ENCODE peak calls at places on chromosome 10, in four cellular contexts. P, F, E and R are unnamed samples.

GRCh38 chr10:94890264-94891022 is 48.0 kb upstream of the CYP2C9 start:
- DNase-seq in P (no peak), F (no peak), E (no peak), R (no peak)

GRCh38 chr10:48400850-48401220 is 94.4 kb downstream of the MAPK8 start:
- DNase-seq in E (no peak), F (no peak), P (no peak), R (no peak)

GRCh38 chr10:111482621-111483216 is 405.9 kb downstream of the ADRA2A start:
- DNase-seq in F (no peak), E (no peak), P (no peak), R (no peak)

GRCh38 chr10:50438049-50438936 is 185.5 kb downstream of the SGMS1 start:
- DNase-seq in F (no peak), E (no peak), P (no peak), R (no peak)

GRCh38 chr10:48607356-48608278 is 2.7 kb upstream of the ARHGAP22 start:
- DNase-seq in F (no peak), P (no peak), E (no peak), R (no peak)

GRCh38 chr10:21078410-21079329 is 181.6 kb upstream of the NEBL start:
- DNase-seq in F (peak; percentile 41), P (peak; percentile 81), E (no peak), R (no peak)

GRCh38 chr10:77182803-77183202 is 454.8 kb downstream of the KCNMA1 start:
- DNase-seq in E (no peak), F (no peak), P (no peak), R (no peak)

GRCh38 chr10:43045246-43045621 is 31.6 kb upstream of the RET start:
- DNase-seq in E (no peak), F (no peak), P (no peak), R (no peak)

GRCh38 chr10:17407040-17407439 is 47.4 kb downstream of the ST8SIA6 start:
- DNase-seq in F (no peak), P (no peak), E (no peak), R (no peak)

GRCh38 chr10:4650109-4650508 is 175.9 kb upstream of the AKR1E2 start:
- DNase-seq in F (no peak), P (no peak), E (no peak), R (no peak)

GRCh38 chr10:44853796-44854195 is 57.3 kb upstream of the TMEM72 start:
- DNase-seq in E (no peak), F (no peak), P (no peak), R (no peak)

GRCh38 chr10:20990604-20991003 is 93.5 kb upstream of the NEBL start:
- DNase-seq in E (no peak), P (no peak), F (no peak), R (no peak)

GRCh38 chr10:113402602-113403001 is 150.3 kb upstream of the HABP2 start:
- DNase-seq in E (no peak), P (no peak), F (no peak), R (no peak)

GRCh38 chr10:5292196-5292735 is 72.5 kb upstream of the UCN3 start:
- DNase-seq in P (peak; percentile 68), E (peak; percentile 63), F (no peak), R (no peak)

GRCh38 chr10:4546500-4546899 is 279.5 kb upstream of the AKR1E2 start:
- DNase-seq in E (no peak), F (no peak), P (no peak), R (no peak)

GRCh38 chr10:93357680-93358079 is 124.5 kb downstream of the MYOF start:
- DNase-seq in E (no peak), P (peak; percentile 59), F (no peak), R (no peak)

GRCh38 chr10:129274928-129275474 is 192.0 kb upstream of the MGMT start:
- DNase-seq in F (no peak), P (no peak), E (no peak), R (no peak)

GRCh38 chr10:49114718-49115014 is 656 bp downstream of the VSTM4 start:
- DNase-seq in E (no peak), P (no peak), F (no peak), R (no peak)

GRCh38 chr10:110426294-110427153 is 71.2 kb upstream of the DUSP5 start:
- DNase-seq in E (no peak), F (no peak), P (peak; percentile 97), R (no peak)

GRCh38 chr10:94125856-94126255 is 132.1 kb downstream of the PLCE1 start:
- DNase-seq in F (no peak), E (no peak), P (peak; percentile 20), R (no peak)

GRCh38 chr10:71128311-71129010 is 83.9 kb upstream of the UNC5B start:
- DNase-seq in F (no peak), E (no peak), P (no peak), R (no peak)

GRCh38 chr10:22681783-22682183 is 32.6 kb downstream of the PIP4K2A start:
- DNase-seq in E (peak; percentile 54), P (peak; percentile 69), F (peak; percentile 51), R (no peak)

GRCh38 chr10:62654966-62655336 is 149.6 kb upstream of the ADO start:
- DNase-seq in E (no peak), F (no peak), P (no peak), R (no peak)

GRCh38 chr10:20746856-20747255 is 150.3 kb downstream of the NEBL start:
- DNase-seq in E (no peak), P (no peak), F (no peak), R (no peak)

GRCh38 chr10:28468707-28469483 is 64.0 kb upstream of the WAC start:
- DNase-seq in P (no peak), E (no peak), F (no peak), R (no peak)

GRCh38 chr10:121627810-121628209 is 29.6 kb upstream of the FGFR2 start:
- DNase-seq in P (no peak), E (no peak), F (no peak), R (no peak)

GRCh38 chr10:3926675-3927525 is 141.9 kb upstream of the KLF6 start:
- DNase-seq in F (no peak), P (no peak), E (no peak), R (no peak)

GRCh38 chr10:43059336-43059720 is 17.5 kb upstream of the RET start:
- DNase-seq in F (no peak), P (no peak), E (no peak), R (no peak)

GRCh38 chr10:93512565-93512964 is 16.2 kb downstream of the CEP55 start:
- DNase-seq in F (no peak), E (no peak), P (no peak), R (no peak)

GRCh38 chr10:17349717-17350116 is 104.7 kb downstream of the ST8SIA6 start:
- DNase-seq in F (no peak), E (no peak), P (no peak), R (no peak)

GRCh38 chr10:48476279-48476982 is 128.4 kb downstream of the ARHGAP22 start:
- DNase-seq in P (no peak), E (no peak), F (no peak), R (no peak)

GRCh38 chr10:80856186-80856585 is 318.5 kb downstream of the SH2D4B start:
- DNase-seq in P (no peak), E (no peak), F (no peak), R (no peak)

GRCh38 chr10:80860719-80861118 is 323.0 kb downstream of the SH2D4B start:
- DNase-seq in P (no peak), F (no peak), E (no peak), R (no peak)

DNA sequence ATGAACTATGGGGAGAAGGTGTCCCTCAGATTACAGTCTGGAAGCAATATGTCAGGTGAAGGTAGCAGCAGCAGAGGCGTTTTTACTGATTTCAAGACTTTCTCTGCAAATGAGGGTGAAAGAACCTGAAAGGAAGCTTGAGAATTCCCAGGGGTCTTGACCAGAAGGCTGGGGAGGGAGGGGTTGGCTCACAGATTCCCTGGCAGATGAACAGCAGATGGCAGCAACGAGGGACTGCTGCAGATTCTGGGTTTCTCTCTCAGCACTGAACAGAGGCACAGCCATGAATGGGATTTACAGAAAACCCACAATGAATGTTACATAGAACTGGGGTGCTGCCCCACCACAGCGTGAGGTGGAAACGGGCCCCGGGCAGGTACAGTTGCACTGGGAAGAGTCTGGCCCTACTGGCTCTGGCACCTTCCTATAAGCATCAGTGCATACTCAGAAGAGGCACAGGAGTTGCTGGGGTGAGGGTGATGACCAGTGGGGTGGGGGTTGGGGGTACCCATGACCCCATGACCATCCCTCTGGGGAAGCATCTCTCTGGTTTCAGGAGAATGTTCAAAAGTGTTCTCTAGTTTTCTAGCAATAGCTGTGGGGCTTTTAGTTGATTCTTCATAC is 317.8 kb downstream of the SH2D4B start:
- DNase-seq in P (peak; percentile 7), F (peak; percentile 5), E (no peak), R (no peak)
- TF ChIP-seq CTCF in P (no peak), F (peak; percentile 57), E (no peak), R (peak; percentile 14)

GRCh38 chr10:32055478-32056135 is 618 bp downstream of the KIF5B start:
- DNase-seq in P (peak; percentile 65), F (no peak), E (peak; percentile 53), R (peak; percentile 21)
- TF ChIP-seq CTCF in P (no peak), F (no peak), E (no peak), R (no peak)

DNA sequence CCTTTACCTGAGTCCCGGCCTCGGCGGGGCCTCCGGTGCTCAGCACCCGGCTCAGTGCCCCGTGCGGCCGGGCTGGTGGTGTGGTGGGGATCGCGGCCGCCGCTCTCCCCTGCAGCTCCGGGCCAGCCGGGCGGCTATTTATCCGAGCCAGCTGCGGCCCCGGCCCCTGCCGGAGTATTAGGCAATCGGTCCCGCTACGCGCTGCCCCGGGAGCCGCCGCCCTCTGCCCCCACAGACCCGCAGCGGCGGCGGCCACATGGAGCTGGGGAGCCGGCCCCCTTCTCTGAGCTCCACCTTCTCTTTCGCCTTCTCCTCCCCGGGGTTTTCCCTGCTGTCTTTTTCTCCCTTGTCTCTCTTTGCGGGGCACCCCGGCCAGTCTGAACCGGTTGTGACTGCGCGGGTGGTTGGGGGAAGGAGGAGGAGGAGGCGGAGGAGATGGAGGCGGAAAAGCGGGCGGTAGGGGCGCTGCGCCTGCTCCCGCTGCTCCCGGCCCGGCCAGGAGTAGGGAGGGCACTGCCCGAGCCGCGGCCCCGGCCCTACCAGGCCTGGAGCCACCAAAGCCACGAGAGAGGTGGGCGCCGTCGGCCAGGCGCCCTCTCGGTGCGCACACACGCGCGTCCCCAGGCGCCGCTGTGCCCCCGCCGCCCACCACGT is at the start of gene SLC16A9:
- DNase-seq in P (peak; percentile 36), F (no peak), E (no peak), R (no peak)
- TF ChIP-seq CTCF in P (peak; percentile 33), F (peak; percentile 71), E (no peak), R (no peak)

DNA sequence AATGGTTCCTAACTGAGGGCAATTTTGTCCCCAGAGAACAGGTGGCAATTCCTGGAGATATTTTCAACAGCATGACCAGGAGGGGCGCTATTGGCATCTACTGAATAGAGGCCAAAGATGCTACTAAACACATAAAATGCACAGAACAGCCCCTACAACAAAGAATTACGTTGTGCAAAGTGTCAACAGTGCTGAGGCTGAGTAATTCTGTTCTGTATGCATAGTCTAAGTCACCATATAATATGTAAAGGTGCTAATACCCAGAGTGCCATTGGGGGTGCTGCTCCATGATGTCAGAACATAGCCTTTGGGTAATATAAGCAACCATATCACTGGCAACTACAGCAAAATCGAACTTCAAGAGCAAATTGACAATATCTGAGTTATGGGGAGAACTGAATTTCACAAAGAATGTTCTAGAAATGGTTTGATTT is 213.3 kb upstream of the PHYHIPL start:
- DNase-seq in F (no peak), E (no peak), P (peak; percentile 21), R (no peak)
- TF ChIP-seq CTCF in F (peak; percentile 37), E (no peak), P (peak; percentile 17), R (no peak)